ENCODE peak calls at places on chromosomes 6 and 20, in six cellular contexts. J is H1, P is SK-N-SH, G is GM12878, U is K562, M is HepG2. O is an unnamed sample. For H3K27me3, the result is how much of the 10 kb centered on the place peaks cover.

GRCh38 chr6:39892490-39893129 is 41.7 kb downstream of the MOCS1 start:
- DNase-seq in J (peak), P (peak), G (peak), U (peak), M (peak), O (peak)

GRCh38 chr6:28683945-28684538 is 158.4 kb downstream of the GPX5 start:
- DNase-seq in J (no peak), P (peak), G (no peak), U (peak), M (peak), O (peak)

GRCh38 chr20:33556237-33556636 is 66.3 kb downstream of the CBFA2T2 start:
- DNase-seq in J (no peak), P (no peak), G (no peak), U (no peak), M (no peak), O (no peak)

GRCh38 chr6:6721606-6722005 is 133.1 kb downstream of the LY86 start:
- DNase-seq in J (no peak), P (no peak), G (no peak), U (no peak), M (no peak), O (no peak)

GRCh38 chr20:53736122-53736756 is 142.6 kb upstream of the ZNF217 start:
- DNase-seq in J (no peak), P (no peak), G (no peak), U (no peak), M (peak), O (no peak)

GRCh38 chr6:157996201-157996712 is 14.6 kb downstream of the SYNJ2 start:
- DNase-seq in J (no peak), P (no peak), G (no peak), U (no peak), M (no peak), O (no peak)

GRCh38 chr20:37995856-37996625 is 37.2 kb downstream of the TTI1 start:
- DNase-seq in J (no peak), P (no peak), G (no peak), U (no peak), M (no peak), O (no peak)

GRCh38 chr6:110352603-110353303 is 5.4 kb downstream of the METTL24 start:
- DNase-seq in J (no peak), P (no peak), G (no peak), U (no peak), M (no peak), O (no peak)

GRCh38 chr6:91497770-91498169 is 910.9 kb upstream of the MAP3K7 start:
- DNase-seq in J (no peak), P (no peak), G (no peak), U (no peak), M (no peak), O (no peak)

GRCh38 chr20:11891827-11892521 is 25.7 kb upstream of the BTBD3 start:
- DNase-seq in J (peak), P (peak), G (peak), U (peak), M (peak), O (peak)

GRCh38 chr6:40774932-40775331 is 187.8 kb upstream of the LRFN2 start:
- DNase-seq in J (no peak), P (no peak), G (no peak), U (no peak), M (no peak), O (no peak)

GRCh38 chr6:36378936-36379335 is 8.5 kb downstream of the ETV7 start:
- DNase-seq in J (no peak), P (no peak), G (no peak), U (no peak), M (no peak), O (no peak)

GRCh38 chr6:8027965-8028651 is 36.1 kb downstream of the BLOC1S5 start:
- DNase-seq in J (no peak), P (no peak), G (no peak), U (no peak), M (no peak), O (no peak)

GRCh38 chr6:87029711-87030314 is 65.1 kb downstream of the CGA start:
- DNase-seq in J (no peak), P (peak), G (no peak), U (peak), M (peak), O (no peak)

GRCh38 chr6:70415247-70415646 is 1.9 kb downstream of the FAM135A start:
- DNase-seq in J (no peak), P (no peak), G (no peak), U (no peak), M (no peak), O (no peak)

GRCh38 chr20:1899169-1899525 is 3.9 kb downstream of the SIRPA start:
- DNase-seq in J (no peak), P (peak), G (no peak), U (no peak), M (no peak), O (no peak)

GRCh38 chr20:58888521-58889333 is 36.2 kb downstream of the GNAS start:
- DNase-seq in J (peak), P (peak), G (no peak), U (peak), M (peak), O (peak)

GRCh38 chr6:35727935-35728662 is 8.7 kb upstream of the ARMC12 start:
- DNase-seq in J (peak), P (peak), G (no peak), U (peak), M (peak), O (peak)

GRCh38 chr6:105291525-105291924 is 111.4 kb downstream of the PREP start:
- DNase-seq in J (no peak), P (no peak), G (no peak), U (no peak), M (no peak), O (no peak)

GRCh38 chr6:144417686-144418085 is 132.6 kb downstream of the UTRN start:
- DNase-seq in J (no peak), P (no peak), G (no peak), U (no peak), M (no peak), O (no peak)

GRCh38 chr6:79609225-79609595 is 21.9 kb upstream of the SH3BGRL2 start:
- DNase-seq in J (no peak), P (no peak), G (no peak), U (no peak), M (no peak), O (no peak)

GRCh38 chr6:158026901-158027589 is 45.4 kb downstream of the SYNJ2 start:
- DNase-seq in J (no peak), P (no peak), G (no peak), U (no peak), M (no peak), O (no peak)

GRCh38 chr20:63127700-63128364 is 88.1 kb downstream of the YTHDF1 start:
- DNase-seq in J (no peak), P (no peak), G (no peak), U (no peak), M (no peak), O (no peak)

GRCh38 chr6:52550014-52550575 is 26.8 kb downstream of the TRAM2 start:
- DNase-seq in J (no peak), P (no peak), G (no peak), U (no peak), M (no peak), O (no peak)

GRCh38 chr6:35081426-35081851 is 59.7 kb downstream of the TCP11 start:
- DNase-seq in J (no peak), P (no peak), G (no peak), U (no peak), M (no peak), O (peak)

GRCh38 chr20:8523684-8524083 is 391.6 kb downstream of the PLCB1 start:
- DNase-seq in J (no peak), P (no peak), G (no peak), U (no peak), M (no peak), O (peak)

GRCh38 chr6:41596807-41597206 is 41.5 kb upstream of the MDFI start:
- DNase-seq in J (no peak), P (no peak), G (no peak), U (no peak), M (no peak), O (no peak)

GRCh38 chr20:43838703-43839060 is 76.0 kb upstream of the TOX2 start:
- DNase-seq in J (peak), P (no peak), G (no peak), U (no peak), M (no peak), O (no peak)

GRCh38 chr20:43842126-43843020 is 72.3 kb upstream of the TOX2 start:
- DNase-seq in J (peak), P (no peak), G (no peak), U (no peak), M (no peak), O (no peak)

GRCh38 chr20:43837856-43838702 is 76.6 kb upstream of the TOX2 start:
- DNase-seq in J (peak), P (no peak), G (no peak), U (no peak), M (no peak), O (no peak)

GRCh38 chr20:43839793-43840199 is 74.9 kb upstream of the TOX2 start:
- DNase-seq in J (peak), P (no peak), G (no peak), U (no peak), M (no peak), O (no peak)

DNA sequence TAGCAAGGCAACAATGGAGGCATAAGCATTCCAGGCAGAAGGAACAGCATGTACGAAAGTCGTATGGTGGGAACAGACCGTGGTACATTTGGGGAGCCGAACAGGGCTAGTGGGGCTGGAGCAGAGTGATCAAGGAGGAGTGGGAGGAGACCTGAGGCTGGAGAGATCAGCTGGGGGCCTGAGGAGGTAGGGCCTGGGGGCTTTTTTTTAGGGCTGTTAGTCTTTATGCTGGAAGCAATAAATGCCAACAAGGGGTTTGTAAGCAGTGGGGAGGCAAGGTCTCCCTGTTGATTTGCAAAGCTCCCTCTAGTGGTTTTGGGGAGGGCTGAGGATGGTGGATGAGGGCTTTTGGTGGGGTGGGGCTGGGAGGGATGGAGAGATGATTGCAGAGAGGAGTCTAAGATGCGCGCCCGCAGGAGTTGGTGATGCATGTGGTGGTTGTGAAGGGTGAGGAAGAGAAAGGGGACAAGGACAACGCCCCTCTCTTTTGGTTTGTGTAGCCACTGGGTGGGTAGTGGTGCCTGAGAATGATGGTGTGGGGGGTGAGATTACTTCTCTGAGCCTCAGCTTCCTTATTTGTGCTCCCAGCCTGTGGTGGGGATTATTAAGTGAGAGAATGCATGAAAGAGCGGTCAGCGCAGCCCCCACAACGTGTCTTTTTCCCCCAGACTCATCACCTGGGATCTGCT is 74.1 kb upstream of the TOX2 start:
- DNase-seq in J (peak), P (peak), G (no peak), U (no peak), M (peak), O (peak)
- TF ChIP-seq CTCF in J (peak), P (peak), G (peak), U (peak), M (peak), O (no peak)

GRCh38 chr20:18971121-18971520 is 157.5 kb downstream of the SCP2D1 start:
- DNase-seq in J (no peak), P (no peak), G (no peak), U (no peak), M (no peak), O (no peak)
- H3K27me3 ChIP-seq in J (under half), P (under half), G (under half), U (under half), M (under half), O (under half)

DNA sequence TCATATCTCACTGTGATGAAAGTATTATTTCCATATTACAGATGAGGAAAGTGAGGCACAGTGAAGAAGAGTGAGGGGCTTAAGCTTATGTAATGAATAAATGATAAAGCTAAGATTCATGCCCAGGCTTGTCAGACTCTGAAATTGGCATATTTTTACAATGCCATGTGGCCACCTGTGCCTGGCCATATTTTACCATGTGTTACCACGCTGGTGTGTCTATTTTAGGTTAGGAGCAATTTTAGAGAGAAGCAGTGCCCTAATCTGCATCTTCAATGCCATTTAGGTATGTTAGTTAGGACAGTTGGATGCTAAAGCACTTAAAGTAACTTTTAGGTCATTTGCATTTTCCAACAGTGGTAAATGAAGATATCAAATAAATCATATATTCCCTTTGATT is 188.0 kb upstream of the FLRT3 start:
- DNase-seq in J (no peak), P (no peak), G (no peak), U (no peak), M (no peak), O (no peak)
- TF ChIP-seq GABPA in J (no peak), P (no peak), G (no peak), U (no peak), M (no peak), O (no peak)

DNA sequence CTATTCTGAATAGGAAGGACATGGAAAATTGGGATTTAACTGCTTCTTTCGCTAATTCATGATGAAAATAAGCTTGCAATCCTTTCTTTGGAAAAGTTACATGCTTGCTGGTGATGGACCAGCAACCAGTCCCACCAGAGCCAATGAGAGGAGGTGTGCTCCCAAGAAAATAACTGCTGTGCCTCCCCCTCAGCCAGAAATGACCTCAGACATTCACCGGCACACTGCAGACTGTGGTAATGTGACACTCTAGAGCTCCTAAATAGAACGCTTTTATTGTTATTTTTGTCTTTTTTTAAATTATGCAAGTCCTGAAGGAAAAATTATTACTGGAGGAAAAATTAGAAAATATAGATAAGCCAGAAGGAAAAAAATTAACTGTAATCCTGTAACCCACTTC is 2.6 kb downstream of the PYGB start:
- DNase-seq in J (no peak), P (no peak), G (no peak), U (no peak), M (no peak), O (no peak)
- TF ChIP-seq CTCF in J (no peak), P (no peak), G (no peak), U (no peak), M (no peak), O (no peak)

DNA sequence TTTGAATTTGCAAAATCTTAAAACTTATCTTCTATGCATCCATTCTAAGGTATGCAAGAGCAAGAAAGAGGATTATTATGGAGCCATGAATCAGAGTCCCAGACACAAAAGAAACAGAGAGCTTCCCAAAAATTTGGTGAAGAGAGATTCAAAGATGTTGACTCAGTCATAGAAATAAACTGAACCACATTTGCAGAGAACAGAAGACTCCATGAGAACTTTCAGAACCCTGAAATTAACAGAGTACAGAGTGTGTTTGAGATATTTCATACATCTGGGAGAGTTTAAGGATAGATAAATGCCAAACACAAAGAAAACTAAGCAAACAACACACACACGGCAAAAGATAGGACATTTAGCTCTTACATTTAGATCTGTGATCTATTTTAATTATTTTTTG is 17.3 kb upstream of the MOXD1 start:
- DNase-seq in J (no peak), P (no peak), G (no peak), U (no peak), M (no peak), O (no peak)
- H3K27me3 ChIP-seq in J (under half), P (under half), G (under half), U (under half), M (under half), O (under half)

O was measured in HL-60.